ENCODE peak calls at places on chromosomes 6 and 20, in four cellular contexts. One of them, this sample, is unnamed.

GRCh38 chr20:48467622-48468021 is 360.2 kb downstream of the PREX1 start:
- DNase-seq in HepG2: no peak
- DNase-seq in K562: peak
- DNase-seq in WTC11: peak
- DNase-seq in this sample: no peak

GRCh38 chr6:3412779-3413500 is 43.9 kb downstream of the SLC22A23 start:
- DNase-seq in HepG2: peak
- DNase-seq in K562: no peak
- DNase-seq in WTC11: no peak
- DNase-seq in this sample: no peak

GRCh38 chr6:88914180-88914579 is 49.2 kb downstream of the RNGTT start:
- DNase-seq in HepG2: no peak
- DNase-seq in WTC11: no peak
- DNase-seq in K562: no peak
- DNase-seq in this sample: no peak

GRCh38 chr6:31794294-31794865 is 1.2 kb downstream of the VARS1 start:
- DNase-seq in K562: peak
- DNase-seq in WTC11: no peak
- DNase-seq in HepG2: no peak
- DNase-seq in this sample: peak

GRCh38 chr20:51393566-51393965 is 149.0 kb downstream of the NFATC2 start:
- DNase-seq in HepG2: no peak
- DNase-seq in K562: no peak
- DNase-seq in WTC11: no peak
- DNase-seq in this sample: no peak

GRCh38 chr6:111804627-111805235 is 68.5 kb downstream of the FYN start:
- DNase-seq in WTC11: no peak
- DNase-seq in K562: peak
- DNase-seq in HepG2: no peak
- DNase-seq in this sample: no peak

GRCh38 chr20:45373353-45374100 is 4.6 kb downstream of the TP53TG5 start:
- DNase-seq in HepG2: peak
- DNase-seq in WTC11: peak
- DNase-seq in K562: peak
- DNase-seq in this sample: peak

GRCh38 chr20:10843161-10843711 is 169.4 kb upstream of the JAG1 start:
- DNase-seq in HepG2: no peak
- DNase-seq in K562: no peak
- DNase-seq in WTC11: no peak
- DNase-seq in this sample: no peak

GRCh38 chr20:49870261-49870660 is 45.1 kb downstream of the SPATA2 start:
- DNase-seq in K562: no peak
- DNase-seq in WTC11: no peak
- DNase-seq in HepG2: no peak
- DNase-seq in this sample: no peak

GRCh38 chr20:61886721-61887658 is 178.7 kb downstream of the TAF4 start:
- DNase-seq in HepG2: peak
- DNase-seq in WTC11: peak
- DNase-seq in K562: peak
- DNase-seq in this sample: peak

GRCh38 chr20:33882018-33882417 is 70.9 kb downstream of the CHMP4B start:
- DNase-seq in K562: no peak
- DNase-seq in WTC11: no peak
- DNase-seq in HepG2: no peak
- DNase-seq in this sample: no peak

GRCh38 chr6:73728548-73729205 is 32.7 kb downstream of the CD109 start:
- DNase-seq in K562: no peak
- DNase-seq in HepG2: no peak
- DNase-seq in WTC11: no peak
- DNase-seq in this sample: no peak

GRCh38 chr6:131655951-131656350 is 18.8 kb downstream of the ENPP3 start:
- DNase-seq in WTC11: no peak
- DNase-seq in HepG2: no peak
- DNase-seq in K562: no peak
- DNase-seq in this sample: no peak

GRCh38 chr6:33868143-33868542 is 64.3 kb upstream of the MLN start:
- DNase-seq in WTC11: no peak
- DNase-seq in HepG2: no peak
- DNase-seq in K562: no peak
- DNase-seq in this sample: no peak

GRCh38 chr6:170125447-170126300 is 165.2 kb downstream of the DLL1 start:
- DNase-seq in K562: no peak
- DNase-seq in HepG2: no peak
- DNase-seq in WTC11: no peak
- DNase-seq in this sample: no peak

GRCh38 chr20:24146231-24146634 is 157.7 kb upstream of the GGTLC1 start:
- DNase-seq in HepG2: no peak
- DNase-seq in K562: no peak
- DNase-seq in WTC11: no peak
- DNase-seq in this sample: no peak

GRCh38 chr6:25560851-25561250 is 91.2 kb upstream of the SCGN start:
- DNase-seq in WTC11: no peak
- DNase-seq in HepG2: no peak
- DNase-seq in K562: no peak
- DNase-seq in this sample: no peak

GRCh38 chr6:25555188-25555587 is 96.8 kb upstream of the SCGN start:
- DNase-seq in WTC11: no peak
- DNase-seq in K562: no peak
- DNase-seq in HepG2: no peak
- DNase-seq in this sample: no peak

GRCh38 chr6:25558155-25558817 is 93.7 kb upstream of the SCGN start:
- DNase-seq in K562: no peak
- DNase-seq in HepG2: no peak
- DNase-seq in WTC11: no peak
- DNase-seq in this sample: no peak

GRCh38 chr6:25553502-25553901 is 98.5 kb upstream of the SCGN start:
- DNase-seq in WTC11: no peak
- DNase-seq in K562: no peak
- DNase-seq in HepG2: no peak
- DNase-seq in this sample: no peak

GRCh38 chr6:25556516-25556915 is 95.5 kb upstream of the SCGN start:
- DNase-seq in HepG2: peak
- DNase-seq in WTC11: peak
- DNase-seq in K562: peak
- DNase-seq in this sample: peak
- TF ChIP-seq ELF4 in HepG2: no peak
- TF ChIP-seq ELF4 in WTC11: no peak
- TF ChIP-seq ELF4 in K562: no peak
- TF ChIP-seq ELF4 in this sample: no peak

GRCh38 chr6:101779051-101779844 is 385.7 kb downstream of the GRIK2 start:
- DNase-seq in K562: no peak
- DNase-seq in HepG2: no peak
- DNase-seq in WTC11: no peak
- DNase-seq in this sample: no peak
- TF ChIP-seq ELF4 in K562: no peak
- TF ChIP-seq ELF4 in HepG2: no peak
- TF ChIP-seq ELF4 in WTC11: no peak
- TF ChIP-seq ELF4 in this sample: no peak

DNA sequence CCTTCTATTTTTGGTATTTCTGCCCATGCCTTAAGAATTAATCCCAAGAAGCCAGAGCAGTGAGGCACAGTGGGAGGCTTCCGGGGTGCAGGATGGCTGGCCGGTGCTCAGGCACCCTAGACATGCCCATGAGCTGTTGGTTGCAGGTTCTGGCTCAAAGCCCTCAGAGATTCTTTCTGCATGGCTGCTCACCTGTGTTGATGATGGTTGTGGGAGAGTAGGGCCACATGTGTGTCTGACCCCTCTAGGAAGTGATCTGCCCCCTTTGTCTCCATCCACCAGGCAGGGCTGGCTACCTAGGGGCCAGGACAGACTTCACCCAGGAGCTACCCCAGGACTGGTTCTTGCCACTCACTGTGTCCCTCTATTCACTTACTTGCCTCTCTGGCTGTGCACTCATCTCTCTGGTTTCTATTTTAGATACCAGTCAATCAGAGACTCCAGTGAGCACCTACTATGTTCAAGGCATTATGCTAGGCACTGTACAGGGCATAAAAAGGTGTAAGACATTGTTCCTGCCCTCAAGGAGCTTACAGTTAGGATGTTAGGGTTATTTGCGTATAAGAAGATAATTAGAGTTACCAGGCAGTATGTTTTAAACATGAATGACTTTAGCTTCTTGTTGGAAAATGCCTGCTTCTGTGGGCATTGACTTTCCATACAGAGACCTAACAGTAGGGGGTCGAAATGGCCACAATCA is 16.8 kb downstream of the CD83 start:
- DNase-seq in HepG2: no peak
- DNase-seq in WTC11: no peak
- DNase-seq in K562: no peak
- DNase-seq in this sample: no peak
- TF ChIP-seq ELF4 in HepG2: no peak
- TF ChIP-seq ELF4 in WTC11: no peak
- TF ChIP-seq ELF4 in K562: no peak
- TF ChIP-seq ELF4 in this sample: no peak

GRCh38 chr20:19095762-19096161 is 116.7 kb upstream of the SLC24A3 start:
- DNase-seq in K562: no peak
- DNase-seq in WTC11: peak
- DNase-seq in HepG2: no peak
- DNase-seq in this sample: no peak

GRCh38 chr20:19098806-19099578 is 113.5 kb upstream of the SLC24A3 start:
- DNase-seq in WTC11: no peak
- DNase-seq in HepG2: no peak
- DNase-seq in K562: no peak
- DNase-seq in this sample: no peak

GRCh38 chr20:19096847-19097246 is 115.6 kb upstream of the SLC24A3 start:
- DNase-seq in WTC11: no peak
- DNase-seq in K562: no peak
- DNase-seq in HepG2: no peak
- DNase-seq in this sample: no peak

GRCh38 chr20:19098092-19098491 is 114.3 kb upstream of the SLC24A3 start:
- DNase-seq in K562: no peak
- DNase-seq in WTC11: no peak
- DNase-seq in HepG2: no peak
- DNase-seq in this sample: no peak

DNA sequence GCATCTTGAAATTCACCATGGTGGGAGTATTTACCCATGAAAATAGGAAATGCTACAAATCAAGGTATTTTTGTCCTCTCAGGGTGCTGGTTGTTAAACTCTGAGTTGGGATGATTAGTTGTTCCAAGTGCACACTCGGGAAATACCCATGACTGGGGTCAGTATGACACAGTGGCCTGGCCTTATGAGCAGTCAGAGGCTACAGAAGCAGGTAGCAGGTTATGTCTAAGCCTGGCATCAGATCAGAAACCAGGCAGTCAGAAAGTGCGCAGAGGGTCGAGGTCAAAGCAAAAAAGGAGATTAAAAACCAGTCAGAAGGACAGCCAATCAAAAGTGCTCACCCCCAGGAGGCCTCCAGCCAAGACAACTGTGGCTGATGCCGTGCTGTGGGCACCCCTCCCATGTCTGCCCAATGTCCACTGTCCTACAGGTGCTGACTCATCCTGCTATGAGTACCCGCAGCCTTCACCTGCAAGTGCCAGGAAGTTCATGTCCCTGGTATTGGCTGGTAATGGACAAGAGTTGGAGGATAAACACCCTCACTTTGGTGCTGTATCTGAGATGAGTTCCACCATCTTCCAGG is 117.4 kb upstream of the SLC24A3 start:
- DNase-seq in HepG2: no peak
- DNase-seq in WTC11: no peak
- DNase-seq in K562: no peak
- DNase-seq in this sample: no peak
- TF ChIP-seq ELF4 in HepG2: no peak
- TF ChIP-seq ELF4 in WTC11: no peak
- TF ChIP-seq ELF4 in K562: no peak
- TF ChIP-seq ELF4 in this sample: no peak

DNA sequence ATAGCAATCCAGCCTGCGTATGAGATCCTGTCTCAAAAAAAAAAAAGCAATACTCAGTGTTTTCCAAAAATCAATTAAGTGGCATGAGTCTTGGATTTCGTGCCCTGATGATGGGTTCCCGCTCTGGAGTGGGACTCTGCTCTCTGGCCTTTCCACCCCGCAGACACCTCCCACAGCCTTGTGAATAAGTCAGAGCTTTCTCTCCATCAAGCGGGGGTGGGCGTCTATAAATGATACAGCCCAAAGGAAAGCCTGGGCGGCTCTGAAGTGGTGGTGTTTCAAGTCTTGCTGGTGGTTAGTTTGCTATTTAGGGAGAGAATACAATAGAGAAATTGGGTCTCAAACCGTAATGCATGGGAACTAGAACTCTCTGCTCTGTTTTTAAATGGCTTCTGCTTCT is 52.5 kb upstream of the TAGAP start:
- DNase-seq in K562: no peak
- DNase-seq in WTC11: no peak
- DNase-seq in HepG2: no peak
- DNase-seq in this sample: no peak
- TF ChIP-seq ELF4 in K562: no peak
- TF ChIP-seq ELF4 in WTC11: no peak
- TF ChIP-seq ELF4 in HepG2: no peak
- TF ChIP-seq ELF4 in this sample: no peak

DNA sequence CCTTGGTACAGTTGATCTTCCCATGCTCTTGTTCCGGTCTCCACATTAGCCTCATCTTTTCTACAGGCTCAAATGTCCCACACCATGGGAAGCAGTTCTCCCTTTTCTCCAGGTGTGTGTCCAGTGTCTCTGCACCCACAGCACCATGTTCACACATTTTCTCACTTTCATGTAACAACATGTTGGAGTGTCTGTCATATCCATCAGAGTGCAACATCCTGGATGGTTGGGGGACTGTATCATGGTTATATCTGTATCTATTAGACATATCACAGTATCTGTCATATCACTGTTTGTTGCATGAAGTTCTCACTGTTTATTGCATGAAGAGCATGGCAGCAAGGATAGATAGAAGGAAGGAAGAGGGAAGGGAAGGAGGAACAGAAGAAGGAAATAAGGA is 635.6 kb downstream of the EPM2A start:
- DNase-seq in K562: no peak
- DNase-seq in HepG2: no peak
- DNase-seq in WTC11: no peak
- DNase-seq in this sample: no peak
- TF ChIP-seq ELF4 in K562: no peak
- TF ChIP-seq ELF4 in HepG2: no peak
- TF ChIP-seq ELF4 in WTC11: no peak
- TF ChIP-seq ELF4 in this sample: no peak

GRCh38 chr6:36914227-36914794 is 28.6 kb downstream of the C6orf89 start:
- DNase-seq in WTC11: peak
- DNase-seq in K562: no peak
- DNase-seq in HepG2: peak
- DNase-seq in this sample: no peak
- TF ChIP-seq ELF4 in WTC11: no peak
- TF ChIP-seq ELF4 in K562: no peak
- TF ChIP-seq ELF4 in HepG2: no peak
- TF ChIP-seq ELF4 in this sample: no peak

This sample was measured in HEK293T.